ENCODE peak calls at places on chromosome 18, in seven cellular contexts. One of them, this sample, is unnamed.

GRCh38 chr18:59354731-59355130 is 4.3 kb downstream of the LMAN1 start:
- DNase-seq in left ventricle myocardium inferior: no peak
- DNase-seq in fibroblast of the aortic adventitia: peak; percentile 5
- DNase-seq in HCT116: no peak
- DNase-seq in lower leg skin: no peak
- DNase-seq in A549: no peak
- DNase-seq in neuronal stem cell: no peak
- DNase-seq in this sample: peak; percentile 76

GRCh38 chr18:46577546-46577945 is 79.5 kb downstream of the LOXHD1 start:
- DNase-seq in A549: no peak
- DNase-seq in left ventricle myocardium inferior: no peak
- DNase-seq in HCT116: no peak
- DNase-seq in lower leg skin: peak; percentile 70
- DNase-seq in fibroblast of the aortic adventitia: no peak
- DNase-seq in neuronal stem cell: no peak
- DNase-seq in this sample: no peak

GRCh38 chr18:76446321-76446720 is 48.7 kb downstream of the ZNF516 start:
- DNase-seq in fibroblast of the aortic adventitia: no peak
- DNase-seq in HCT116: no peak
- DNase-seq in left ventricle myocardium inferior: no peak
- DNase-seq in A549: no peak
- DNase-seq in neuronal stem cell: no peak
- DNase-seq in lower leg skin: peak; percentile 68
- DNase-seq in this sample: no peak

GRCh38 chr18:24773101-24773500 is 312.7 kb downstream of the HRH4 start:
- DNase-seq in A549: no peak
- DNase-seq in fibroblast of the aortic adventitia: no peak
- DNase-seq in HCT116: no peak
- DNase-seq in left ventricle myocardium inferior: no peak
- DNase-seq in neuronal stem cell: no peak
- DNase-seq in lower leg skin: no peak
- DNase-seq in this sample: no peak

GRCh38 chr18:30999887-31000628 is 42.5 kb downstream of the DSC3 start:
- DNase-seq in fibroblast of the aortic adventitia: no peak
- DNase-seq in left ventricle myocardium inferior: no peak
- DNase-seq in lower leg skin: no peak
- DNase-seq in HCT116: no peak
- DNase-seq in A549: no peak
- DNase-seq in neuronal stem cell: no peak
- DNase-seq in this sample: no peak

GRCh38 chr18:463442-464310 is 36.8 kb downstream of the COLEC12 start:
- DNase-seq in left ventricle myocardium inferior: no peak
- DNase-seq in fibroblast of the aortic adventitia: no peak
- DNase-seq in neuronal stem cell: peak; percentile 12
- DNase-seq in HCT116: no peak
- DNase-seq in A549: no peak
- DNase-seq in lower leg skin: no peak
- DNase-seq in this sample: peak; percentile 64

GRCh38 chr18:25345432-25345831 is 6.5 kb downstream of the ZNF521 start:
- DNase-seq in lower leg skin: no peak
- DNase-seq in HCT116: no peak
- DNase-seq in A549: no peak
- DNase-seq in neuronal stem cell: no peak
- DNase-seq in left ventricle myocardium inferior: no peak
- DNase-seq in fibroblast of the aortic adventitia: peak; percentile 26
- DNase-seq in this sample: peak; percentile 46

GRCh38 chr18:53153800-53154199 is 813.8 kb downstream of the DCC start:
- DNase-seq in neuronal stem cell: no peak
- DNase-seq in A549: no peak
- DNase-seq in HCT116: no peak
- DNase-seq in left ventricle myocardium inferior: no peak
- DNase-seq in lower leg skin: no peak
- DNase-seq in fibroblast of the aortic adventitia: no peak
- DNase-seq in this sample: no peak

GRCh38 chr18:69935319-69936190 is 12.1 kb downstream of the CD226 start:
- DNase-seq in HCT116: peak; percentile 2
- DNase-seq in fibroblast of the aortic adventitia: no peak
- DNase-seq in left ventricle myocardium inferior: no peak
- DNase-seq in neuronal stem cell: peak; percentile 4
- DNase-seq in A549: no peak
- DNase-seq in lower leg skin: no peak
- DNase-seq in this sample: peak; percentile 33

GRCh38 chr18:495017-495416 is 5.5 kb downstream of the COLEC12 start:
- DNase-seq in left ventricle myocardium inferior: no peak
- DNase-seq in HCT116: no peak
- DNase-seq in fibroblast of the aortic adventitia: peak; percentile 40
- DNase-seq in lower leg skin: no peak
- DNase-seq in A549: no peak
- DNase-seq in neuronal stem cell: no peak
- DNase-seq in this sample: peak; percentile 67

GRCh38 chr18:67432806-67433205 is 83.7 kb downstream of the DSEL start:
- DNase-seq in lower leg skin: no peak
- DNase-seq in left ventricle myocardium inferior: no peak
- DNase-seq in A549: no peak
- DNase-seq in HCT116: no peak
- DNase-seq in neuronal stem cell: no peak
- DNase-seq in fibroblast of the aortic adventitia: no peak
- DNase-seq in this sample: no peak

GRCh38 chr18:11498821-11499220 is 110.6 kb upstream of the SLC35G4 start:
- DNase-seq in lower leg skin: no peak
- DNase-seq in neuronal stem cell: no peak
- DNase-seq in A549: no peak
- DNase-seq in left ventricle myocardium inferior: no peak
- DNase-seq in HCT116: no peak
- DNase-seq in fibroblast of the aortic adventitia: peak; percentile 19
- DNase-seq in this sample: peak; percentile 47

GRCh38 chr18:62659698-62660097 is 55.6 kb upstream of the PHLPP1 start:
- DNase-seq in HCT116: no peak
- DNase-seq in neuronal stem cell: no peak
- DNase-seq in A549: no peak
- DNase-seq in left ventricle myocardium inferior: no peak
- DNase-seq in fibroblast of the aortic adventitia: no peak
- DNase-seq in lower leg skin: peak; percentile 20
- DNase-seq in this sample: no peak

GRCh38 chr18:75211721-75212625 is 1.4 kb downstream of the TSHZ1 start:
- DNase-seq in neuronal stem cell: peak; percentile 23
- DNase-seq in HCT116: no peak
- DNase-seq in A549: no peak
- DNase-seq in fibroblast of the aortic adventitia: peak; percentile 33
- DNase-seq in lower leg skin: peak; percentile 89
- DNase-seq in left ventricle myocardium inferior: peak; percentile 50
- DNase-seq in this sample: no peak

GRCh38 chr18:27942706-27943105 is 234.2 kb downstream of the CDH2 start:
- DNase-seq in fibroblast of the aortic adventitia: peak; percentile 10
- DNase-seq in lower leg skin: no peak
- DNase-seq in left ventricle myocardium inferior: no peak
- DNase-seq in HCT116: no peak
- DNase-seq in neuronal stem cell: no peak
- DNase-seq in A549: no peak
- DNase-seq in this sample: peak; percentile 8

GRCh38 chr18:29154758-29155725 is 978.1 kb upstream of the CDH2 start:
- DNase-seq in neuronal stem cell: no peak
- DNase-seq in lower leg skin: no peak
- DNase-seq in A549: no peak
- DNase-seq in left ventricle myocardium inferior: no peak
- DNase-seq in HCT116: peak; percentile 66
- DNase-seq in fibroblast of the aortic adventitia: peak; percentile 89
- DNase-seq in this sample: peak; percentile 91

GRCh38 chr18:62767321-62767720 is 52.0 kb downstream of the PHLPP1 start:
- DNase-seq in neuronal stem cell: no peak
- DNase-seq in A549: no peak
- DNase-seq in fibroblast of the aortic adventitia: peak; percentile 31
- DNase-seq in lower leg skin: no peak
- DNase-seq in left ventricle myocardium inferior: no peak
- DNase-seq in HCT116: no peak
- DNase-seq in this sample: peak; percentile 74

DNA sequence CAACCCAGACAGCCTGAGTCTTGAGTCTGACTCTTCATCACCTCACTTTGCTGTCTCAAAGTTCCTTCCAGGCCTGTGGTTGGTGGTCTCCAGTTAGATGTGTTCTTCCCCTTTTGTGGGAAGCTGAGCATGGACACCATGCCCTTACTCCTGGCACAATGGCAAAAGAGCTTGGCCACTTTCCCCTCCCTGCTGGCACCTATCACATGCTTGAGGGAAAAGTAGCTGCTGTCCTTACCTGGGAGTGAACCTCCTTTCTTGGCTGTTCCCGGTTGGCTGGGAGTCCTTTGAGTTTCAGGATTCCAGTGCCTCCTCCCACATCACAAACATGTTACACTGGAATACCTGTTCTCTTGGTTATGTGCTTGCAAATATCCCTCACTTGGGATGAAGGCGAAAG is 97.8 kb downstream of the GATA6 start:
- DNase-seq in left ventricle myocardium inferior: no peak
- DNase-seq in HCT116: no peak
- DNase-seq in lower leg skin: no peak
- DNase-seq in fibroblast of the aortic adventitia: no peak
- DNase-seq in A549: no peak
- DNase-seq in neuronal stem cell: no peak
- DNase-seq in this sample: no peak
- H3K4me3 ChIP-seq in left ventricle myocardium inferior: peak overlapping the region; percentile 62
- H3K4me3 ChIP-seq in HCT116: no peak overlapping the region
- H3K4me3 ChIP-seq in lower leg skin: no peak overlapping the region
- H3K4me3 ChIP-seq in fibroblast of the aortic adventitia: no peak overlapping the region
- H3K4me3 ChIP-seq in A549: no peak overlapping the region
- H3K4me3 ChIP-seq in neuronal stem cell: no peak overlapping the region
- H3K4me3 ChIP-seq in this sample: no peak overlapping the region

GRCh38 chr18:6249788-6250187 is 164.9 kb downstream of the L3MBTL4 start:
- DNase-seq in A549: no peak
- DNase-seq in HCT116: no peak
- DNase-seq in fibroblast of the aortic adventitia: no peak
- DNase-seq in lower leg skin: no peak
- DNase-seq in neuronal stem cell: no peak
- DNase-seq in left ventricle myocardium inferior: no peak
- DNase-seq in this sample: no peak

GRCh38 chr18:6251084-6251483 is 163.6 kb downstream of the L3MBTL4 start:
- DNase-seq in HCT116: no peak
- DNase-seq in lower leg skin: no peak
- DNase-seq in A549: no peak
- DNase-seq in neuronal stem cell: no peak
- DNase-seq in fibroblast of the aortic adventitia: no peak
- DNase-seq in left ventricle myocardium inferior: no peak
- DNase-seq in this sample: no peak

GRCh38 chr18:6257950-6258349 is 156.8 kb downstream of the L3MBTL4 start:
- DNase-seq in lower leg skin: no peak
- DNase-seq in A549: no peak
- DNase-seq in HCT116: no peak
- DNase-seq in neuronal stem cell: no peak
- DNase-seq in left ventricle myocardium inferior: no peak
- DNase-seq in fibroblast of the aortic adventitia: no peak
- DNase-seq in this sample: no peak

GRCh38 chr18:6256521-6256920 is 158.2 kb downstream of the L3MBTL4 start:
- DNase-seq in HCT116: no peak
- DNase-seq in left ventricle myocardium inferior: peak; percentile 18
- DNase-seq in fibroblast of the aortic adventitia: no peak
- DNase-seq in neuronal stem cell: no peak
- DNase-seq in A549: no peak
- DNase-seq in lower leg skin: no peak
- DNase-seq in this sample: no peak

DNA sequence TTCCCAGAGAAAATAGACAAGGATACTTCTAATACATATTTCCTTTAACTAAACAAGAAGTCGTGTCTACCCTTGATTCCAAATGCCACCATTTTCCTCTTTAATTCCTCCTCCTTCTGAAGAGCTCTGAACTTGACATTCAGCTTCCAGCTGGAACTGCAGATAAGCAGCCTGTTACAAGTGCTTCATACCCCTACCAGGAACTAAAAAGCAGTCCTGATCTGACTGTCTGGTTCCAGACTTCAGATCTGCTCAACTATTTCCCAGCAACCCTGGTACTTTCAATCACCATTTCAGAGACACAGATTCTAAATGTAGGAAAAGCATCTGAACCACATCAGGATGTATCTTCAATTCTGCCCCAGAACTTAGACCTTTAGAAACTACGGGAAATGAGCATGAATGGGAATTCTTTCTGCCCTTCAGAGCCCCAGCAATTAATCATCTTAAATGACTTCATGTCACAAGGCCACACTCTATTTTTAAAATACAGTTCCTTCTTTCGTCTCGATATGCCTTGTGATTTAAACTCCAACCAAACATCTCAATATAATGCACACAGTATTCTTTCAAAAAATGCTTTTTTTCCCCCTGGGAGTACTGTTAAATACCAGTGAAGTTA is 159.5 kb downstream of the L3MBTL4 start:
- DNase-seq in fibroblast of the aortic adventitia: no peak
- DNase-seq in HCT116: no peak
- DNase-seq in left ventricle myocardium inferior: no peak
- DNase-seq in lower leg skin: no peak
- DNase-seq in A549: no peak
- DNase-seq in neuronal stem cell: no peak
- DNase-seq in this sample: no peak
- H3K4me3 ChIP-seq in fibroblast of the aortic adventitia: no peak overlapping the region
- H3K4me3 ChIP-seq in HCT116: no peak overlapping the region
- H3K4me3 ChIP-seq in left ventricle myocardium inferior: peak overlapping the region; percentile 1
- H3K4me3 ChIP-seq in lower leg skin: no peak overlapping the region
- H3K4me3 ChIP-seq in A549: no peak overlapping the region
- H3K4me3 ChIP-seq in neuronal stem cell: no peak overlapping the region
- H3K4me3 ChIP-seq in this sample: no peak overlapping the region

DNA sequence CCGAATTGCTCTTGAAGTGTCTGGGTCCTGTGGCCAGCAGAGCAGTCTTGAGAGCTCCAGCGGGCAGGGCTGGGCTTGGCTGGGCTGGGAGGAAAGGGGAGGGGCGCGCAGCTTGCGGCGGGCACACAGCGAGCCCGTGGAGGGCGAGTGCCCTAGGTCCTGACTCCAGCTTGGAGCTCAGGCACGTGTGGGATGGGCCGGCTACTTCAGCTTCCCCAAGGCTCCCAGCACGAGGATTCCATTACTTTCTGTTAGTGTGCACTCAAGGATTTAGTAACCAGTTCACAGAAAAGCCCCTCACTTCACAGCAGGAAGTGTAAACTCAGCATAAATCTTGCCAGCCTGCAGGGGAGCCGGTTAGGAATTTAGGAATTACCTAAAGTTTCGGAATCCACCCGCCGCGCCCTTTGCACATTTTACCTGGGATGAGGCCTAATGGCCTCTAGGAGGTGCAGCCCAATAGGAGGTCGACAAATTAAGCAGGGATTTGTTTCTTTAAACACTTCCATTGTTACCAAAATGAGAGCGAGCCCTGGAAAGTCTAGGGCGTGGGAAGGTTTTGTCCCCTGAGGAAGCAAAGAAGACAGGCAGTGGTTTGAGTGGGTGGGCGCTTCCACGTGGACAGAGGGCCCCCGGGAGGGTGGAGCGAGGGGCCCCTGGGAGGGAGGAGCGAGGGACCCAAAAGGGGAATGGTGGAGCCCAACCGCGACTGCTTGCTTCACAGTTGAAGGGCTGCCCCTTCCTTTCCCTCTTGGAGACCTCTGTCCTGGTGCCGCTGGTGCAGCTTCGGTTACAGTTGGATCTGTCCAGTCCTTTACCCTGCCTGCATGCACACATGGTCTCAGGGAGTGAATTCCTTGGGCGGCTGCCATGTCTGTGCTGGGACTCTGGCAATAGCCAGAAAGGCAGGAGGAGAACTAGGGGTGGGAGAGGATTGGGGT is 93.3 kb downstream of the CTAGE1 start:
- DNase-seq in fibroblast of the aortic adventitia: peak; percentile 41
- DNase-seq in HCT116: no peak
- DNase-seq in left ventricle myocardium inferior: peak; percentile 74
- DNase-seq in A549: no peak
- DNase-seq in neuronal stem cell: peak; percentile 46
- DNase-seq in lower leg skin: no peak
- DNase-seq in this sample: peak; percentile 25
- H3K4me3 ChIP-seq in fibroblast of the aortic adventitia: peak overlapping the region; percentile 43
- H3K4me3 ChIP-seq in HCT116: no peak overlapping the region
- H3K4me3 ChIP-seq in left ventricle myocardium inferior: peak overlapping the region; percentile 56
- H3K4me3 ChIP-seq in A549: no peak overlapping the region
- H3K4me3 ChIP-seq in neuronal stem cell: no peak overlapping the region
- H3K4me3 ChIP-seq in lower leg skin: no peak overlapping the region
- H3K4me3 ChIP-seq in this sample: no peak overlapping the region

GRCh38 chr18:49563701-49564100 is 1.8 kb downstream of the LIPG start:
- DNase-seq in left ventricle myocardium inferior: no peak
- DNase-seq in lower leg skin: no peak
- DNase-seq in A549: no peak
- DNase-seq in HCT116: no peak
- DNase-seq in fibroblast of the aortic adventitia: no peak
- DNase-seq in neuronal stem cell: no peak
- DNase-seq in this sample: no peak
- H3K4me3 ChIP-seq in left ventricle myocardium inferior: no peak overlapping the region
- H3K4me3 ChIP-seq in lower leg skin: no peak overlapping the region
- H3K4me3 ChIP-seq in A549: no peak overlapping the region
- H3K4me3 ChIP-seq in HCT116: no peak overlapping the region
- H3K4me3 ChIP-seq in fibroblast of the aortic adventitia: peak overlapping the region; percentile 66
- H3K4me3 ChIP-seq in neuronal stem cell: peak overlapping the region; percentile 64
- H3K4me3 ChIP-seq in this sample: no peak overlapping the region

This sample was measured in fibroblast of mammary gland.